ENCODE peak calls at places on chromosomes 1 and 21, in ten cellular contexts. One of them, this sample, is unnamed.

GRCh38 chr1:211469938-211470529 is 21.9 kb downstream of the RD3 start:
- DNase-seq in HCT116: peak; percentile 72
- DNase-seq in suprapubic skin: peak; percentile 88
- DNase-seq in breast epithelium: peak; percentile 84
- DNase-seq in stomach: peak; percentile 93
- DNase-seq in Panc1: peak; percentile 50
- DNase-seq in endothelial cell of umbilical vein: peak; percentile 80
- DNase-seq in sigmoid colon: peak; percentile 89
- DNase-seq in GM23338: peak; percentile 94
- DNase-seq in GM12878: no peak
- DNase-seq in this sample: peak; percentile 87

GRCh38 chr1:14578156-14578555 is 20.3 kb upstream of the KAZN start:
- DNase-seq in HCT116: no peak
- DNase-seq in suprapubic skin: no peak
- DNase-seq in breast epithelium: no peak
- DNase-seq in stomach: no peak
- DNase-seq in Panc1: no peak
- DNase-seq in endothelial cell of umbilical vein: no peak
- DNase-seq in sigmoid colon: no peak
- DNase-seq in GM23338: no peak
- DNase-seq in GM12878: no peak
- DNase-seq in this sample: no peak

GRCh38 chr1:165056914-165057313 is 299.6 kb downstream of the LMX1A start:
- DNase-seq in HCT116: no peak
- DNase-seq in suprapubic skin: no peak
- DNase-seq in breast epithelium: no peak
- DNase-seq in stomach: no peak
- DNase-seq in Panc1: no peak
- DNase-seq in endothelial cell of umbilical vein: no peak
- DNase-seq in sigmoid colon: no peak
- DNase-seq in GM23338: no peak
- DNase-seq in GM12878: no peak
- DNase-seq in this sample: no peak

GRCh38 chr1:170664283-170664827 is 424 bp downstream of the PRRX1 start:
- DNase-seq in HCT116: no peak
- DNase-seq in suprapubic skin: no peak
- DNase-seq in breast epithelium: no peak
- DNase-seq in stomach: no peak
- DNase-seq in Panc1: no peak
- DNase-seq in endothelial cell of umbilical vein: peak; percentile 23
- DNase-seq in sigmoid colon: peak; percentile 66
- DNase-seq in GM23338: peak; percentile 33
- DNase-seq in GM12878: no peak
- DNase-seq in this sample: no peak

GRCh38 chr1:246164764-246165163 is 342.3 kb downstream of the SMYD3 start:
- DNase-seq in HCT116: no peak
- DNase-seq in suprapubic skin: no peak
- DNase-seq in breast epithelium: no peak
- DNase-seq in stomach: no peak
- DNase-seq in Panc1: no peak
- DNase-seq in endothelial cell of umbilical vein: no peak
- DNase-seq in sigmoid colon: no peak
- DNase-seq in GM23338: no peak
- DNase-seq in GM12878: no peak
- DNase-seq in this sample: no peak

GRCh38 chr1:52727956-52728656 is 1.9 kb downstream of the ZYG11B start:
- DNase-seq in HCT116: no peak
- DNase-seq in suprapubic skin: no peak
- DNase-seq in breast epithelium: no peak
- DNase-seq in stomach: no peak
- DNase-seq in Panc1: no peak
- DNase-seq in endothelial cell of umbilical vein: no peak
- DNase-seq in sigmoid colon: no peak
- DNase-seq in GM23338: no peak
- DNase-seq in GM12878: no peak
- DNase-seq in this sample: no peak

GRCh38 chr1:179586107-179586823 is 5.4 kb upstream of the TDRD5 start:
- DNase-seq in HCT116: no peak
- DNase-seq in suprapubic skin: no peak
- DNase-seq in breast epithelium: peak; percentile 59
- DNase-seq in stomach: peak; percentile 85
- DNase-seq in Panc1: no peak
- DNase-seq in endothelial cell of umbilical vein: peak; percentile 32
- DNase-seq in sigmoid colon: peak; percentile 70
- DNase-seq in GM23338: peak; percentile 78
- DNase-seq in GM12878: no peak
- DNase-seq in this sample: peak; percentile 55

GRCh38 chr1:38111589-38111988 is 65.0 kb upstream of the POU3F1 start:
- DNase-seq in HCT116: no peak
- DNase-seq in suprapubic skin: no peak
- DNase-seq in breast epithelium: no peak
- DNase-seq in stomach: no peak
- DNase-seq in Panc1: no peak
- DNase-seq in endothelial cell of umbilical vein: no peak
- DNase-seq in sigmoid colon: no peak
- DNase-seq in GM23338: no peak
- DNase-seq in GM12878: no peak
- DNase-seq in this sample: no peak

GRCh38 chr1:210092366-210092765 is 140.2 kb upstream of the SERTAD4 start:
- DNase-seq in HCT116: no peak
- DNase-seq in suprapubic skin: no peak
- DNase-seq in breast epithelium: no peak
- DNase-seq in stomach: no peak
- DNase-seq in Panc1: no peak
- DNase-seq in endothelial cell of umbilical vein: no peak
- DNase-seq in sigmoid colon: no peak
- DNase-seq in GM23338: no peak
- DNase-seq in GM12878: no peak
- DNase-seq in this sample: no peak

GRCh38 chr1:156492013-156492590 is 8.5 kb downstream of the MEF2D start:
- DNase-seq in HCT116: no peak
- DNase-seq in suprapubic skin: no peak
- DNase-seq in breast epithelium: no peak
- DNase-seq in stomach: no peak
- DNase-seq in Panc1: no peak
- DNase-seq in endothelial cell of umbilical vein: no peak
- DNase-seq in sigmoid colon: no peak
- DNase-seq in GM23338: no peak
- DNase-seq in GM12878: no peak
- DNase-seq in this sample: no peak

GRCh38 chr1:201190624-201191051 is at the start of gene IGFN1:
- DNase-seq in HCT116: no peak
- DNase-seq in suprapubic skin: no peak
- DNase-seq in breast epithelium: no peak
- DNase-seq in stomach: no peak
- DNase-seq in Panc1: no peak
- DNase-seq in endothelial cell of umbilical vein: no peak
- DNase-seq in sigmoid colon: no peak
- DNase-seq in GM23338: peak; percentile 47
- DNase-seq in GM12878: no peak
- DNase-seq in this sample: no peak

GRCh38 chr1:247111636-247112478 is 7.7 kb upstream of the ZNF669 start:
- DNase-seq in HCT116: no peak
- DNase-seq in suprapubic skin: no peak
- DNase-seq in breast epithelium: no peak
- DNase-seq in stomach: peak; percentile 73
- DNase-seq in Panc1: no peak
- DNase-seq in endothelial cell of umbilical vein: peak; percentile 22
- DNase-seq in sigmoid colon: peak; percentile 87
- DNase-seq in GM23338: peak; percentile 67
- DNase-seq in GM12878: no peak
- DNase-seq in this sample: peak; percentile 26

GRCh38 chr1:63326473-63327380 is 4.4 kb downstream of the FOXD3 start:
- DNase-seq in HCT116: no peak
- DNase-seq in suprapubic skin: no peak
- DNase-seq in breast epithelium: no peak
- DNase-seq in stomach: no peak
- DNase-seq in Panc1: no peak
- DNase-seq in endothelial cell of umbilical vein: peak; percentile 35
- DNase-seq in sigmoid colon: no peak
- DNase-seq in GM23338: peak; percentile 65
- DNase-seq in GM12878: no peak
- DNase-seq in this sample: no peak

GRCh38 chr1:173430707-173431662 is 46.1 kb upstream of the PRDX6 start:
- DNase-seq in HCT116: peak; percentile 84
- DNase-seq in suprapubic skin: peak; percentile 93
- DNase-seq in breast epithelium: peak; percentile 75
- DNase-seq in stomach: peak; percentile 95
- DNase-seq in Panc1: peak; percentile 72
- DNase-seq in endothelial cell of umbilical vein: peak; percentile 90
- DNase-seq in sigmoid colon: peak; percentile 93
- DNase-seq in GM23338: peak; percentile 98
- DNase-seq in GM12878: no peak
- DNase-seq in this sample: peak; percentile 91

GRCh38 chr1:223712856-223713494 is 636 bp downstream of the CAPN2 start:
- DNase-seq in HCT116: no peak
- DNase-seq in suprapubic skin: no peak
- DNase-seq in breast epithelium: peak; percentile 39
- DNase-seq in stomach: no peak
- DNase-seq in Panc1: no peak
- DNase-seq in endothelial cell of umbilical vein: peak; percentile 25
- DNase-seq in sigmoid colon: peak; percentile 74
- DNase-seq in GM23338: no peak
- DNase-seq in GM12878: no peak
- DNase-seq in this sample: no peak
- H3K4me1 ChIP-seq in HCT116: peaks cover 87% of the 10 kb centered on the region
- H3K4me1 ChIP-seq in suprapubic skin: peaks cover 60% of the 10 kb centered on the region
- H3K4me1 ChIP-seq in breast epithelium: no peaks in the 10 kb centered on the region
- H3K4me1 ChIP-seq in stomach: peaks cover 59% of the 10 kb centered on the region
- H3K4me1 ChIP-seq in Panc1: peaks cover 62% of the 10 kb centered on the region
- H3K4me1 ChIP-seq in endothelial cell of umbilical vein: peaks cover 66% of the 10 kb centered on the region
- H3K4me1 ChIP-seq in sigmoid colon: peaks cover 43% of the 10 kb centered on the region
- H3K4me1 ChIP-seq in GM23338: peaks cover 21% of the 10 kb centered on the region
- H3K4me1 ChIP-seq in GM12878: peaks cover 32% of the 10 kb centered on the region
- H3K4me1 ChIP-seq in this sample: peaks cover 5% of the 10 kb centered on the region

GRCh38 chr1:225631041-225631663 is 21.8 kb downstream of the ENAH start:
- DNase-seq in HCT116: no peak
- DNase-seq in suprapubic skin: no peak
- DNase-seq in breast epithelium: no peak
- DNase-seq in stomach: no peak
- DNase-seq in Panc1: no peak
- DNase-seq in endothelial cell of umbilical vein: no peak
- DNase-seq in sigmoid colon: no peak
- DNase-seq in GM23338: no peak
- DNase-seq in GM12878: no peak
- DNase-seq in this sample: no peak

GRCh38 chr1:225627304-225627947 is 25.5 kb downstream of the ENAH start:
- DNase-seq in HCT116: no peak
- DNase-seq in suprapubic skin: no peak
- DNase-seq in breast epithelium: no peak
- DNase-seq in stomach: peak; percentile 52
- DNase-seq in Panc1: no peak
- DNase-seq in endothelial cell of umbilical vein: peak; percentile 26
- DNase-seq in sigmoid colon: no peak
- DNase-seq in GM23338: no peak
- DNase-seq in GM12878: no peak
- DNase-seq in this sample: no peak

GRCh38 chr1:225626698-225627097 is 26.2 kb downstream of the ENAH start:
- DNase-seq in HCT116: no peak
- DNase-seq in suprapubic skin: no peak
- DNase-seq in breast epithelium: no peak
- DNase-seq in stomach: no peak
- DNase-seq in Panc1: peak; percentile 84
- DNase-seq in endothelial cell of umbilical vein: no peak
- DNase-seq in sigmoid colon: no peak
- DNase-seq in GM23338: no peak
- DNase-seq in GM12878: no peak
- DNase-seq in this sample: no peak

GRCh38 chr1:225629483-225629882 is 23.4 kb downstream of the ENAH start:
- DNase-seq in HCT116: no peak
- DNase-seq in suprapubic skin: no peak
- DNase-seq in breast epithelium: no peak
- DNase-seq in stomach: no peak
- DNase-seq in Panc1: no peak
- DNase-seq in endothelial cell of umbilical vein: no peak
- DNase-seq in sigmoid colon: no peak
- DNase-seq in GM23338: no peak
- DNase-seq in GM12878: no peak
- DNase-seq in this sample: no peak
- TF ChIP-seq POLR2AphosphoS5 in HCT116: no peak
- TF ChIP-seq POLR2AphosphoS5 in suprapubic skin: no peak
- TF ChIP-seq POLR2AphosphoS5 in breast epithelium: no peak
- TF ChIP-seq POLR2AphosphoS5 in stomach: no peak
- TF ChIP-seq POLR2AphosphoS5 in Panc1: no peak
- TF ChIP-seq POLR2AphosphoS5 in endothelial cell of umbilical vein: no peak
- TF ChIP-seq POLR2AphosphoS5 in sigmoid colon: no peak
- TF ChIP-seq POLR2AphosphoS5 in GM23338: no peak
- TF ChIP-seq POLR2AphosphoS5 in GM12878: no peak
- TF ChIP-seq POLR2AphosphoS5 in this sample: no peak

GRCh38 chr21:31711326-31711725 is 20.6 kb downstream of the SCAF4 start:
- DNase-seq in HCT116: no peak
- DNase-seq in suprapubic skin: no peak
- DNase-seq in breast epithelium: no peak
- DNase-seq in stomach: no peak
- DNase-seq in Panc1: no peak
- DNase-seq in endothelial cell of umbilical vein: no peak
- DNase-seq in sigmoid colon: no peak
- DNase-seq in GM23338: no peak
- DNase-seq in GM12878: no peak
- DNase-seq in this sample: no peak
- H3K4me1 ChIP-seq in HCT116: peaks cover 12% of the 10 kb centered on the region
- H3K4me1 ChIP-seq in suprapubic skin: peaks cover 56% of the 10 kb centered on the region
- H3K4me1 ChIP-seq in breast epithelium: no peaks in the 10 kb centered on the region
- H3K4me1 ChIP-seq in stomach: peaks cover 11% of the 10 kb centered on the region
- H3K4me1 ChIP-seq in Panc1: peaks cover 16% of the 10 kb centered on the region
- H3K4me1 ChIP-seq in endothelial cell of umbilical vein: peaks cover 4% of the 10 kb centered on the region
- H3K4me1 ChIP-seq in sigmoid colon: peaks cover 63% of the 10 kb centered on the region
- H3K4me1 ChIP-seq in GM23338: peaks cover 49% of the 10 kb centered on the region
- H3K4me1 ChIP-seq in GM12878: peaks cover 2% of the 10 kb centered on the region
- H3K4me1 ChIP-seq in this sample: no peaks in the 10 kb centered on the region

DNA sequence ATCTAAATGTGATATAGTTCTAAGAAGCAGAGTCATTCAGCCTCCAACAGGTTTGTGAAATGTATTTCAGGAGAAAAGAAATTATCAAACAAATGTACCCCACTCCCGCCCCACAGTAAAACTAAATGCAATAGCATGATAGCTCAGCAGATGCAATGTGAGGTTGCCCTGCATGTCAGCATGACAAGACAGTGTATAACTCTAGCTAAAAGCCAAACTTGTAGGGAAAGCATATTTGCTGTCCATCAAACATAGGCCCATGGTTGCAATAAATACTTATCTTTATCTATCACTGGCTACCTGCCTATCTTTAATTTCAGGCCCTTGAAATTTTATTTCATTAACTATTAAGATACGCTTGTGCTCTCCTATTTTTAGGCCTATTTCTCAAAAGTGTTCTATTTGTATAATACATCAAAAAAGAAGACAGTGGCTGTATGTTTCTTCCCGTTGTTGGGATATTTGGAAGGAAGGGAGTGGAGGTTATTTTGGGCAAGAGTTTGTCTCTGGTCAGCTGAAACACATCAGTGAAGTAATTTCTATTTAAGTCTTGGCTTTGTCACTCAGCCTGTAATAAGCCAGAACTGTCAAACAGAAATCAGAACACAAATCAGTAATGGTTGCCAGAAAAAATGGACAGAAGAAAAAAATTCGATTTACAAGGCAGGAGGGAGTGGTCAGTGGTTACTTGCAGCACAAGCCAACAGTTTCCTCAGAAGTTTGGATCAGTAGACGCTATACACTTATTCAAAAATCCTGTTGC is 307.5 kb upstream of the ADGRL2 start:
- DNase-seq in HCT116: no peak
- DNase-seq in suprapubic skin: no peak
- DNase-seq in breast epithelium: no peak
- DNase-seq in stomach: no peak
- DNase-seq in Panc1: no peak
- DNase-seq in endothelial cell of umbilical vein: no peak
- DNase-seq in sigmoid colon: no peak
- DNase-seq in GM23338: no peak
- DNase-seq in GM12878: no peak
- DNase-seq in this sample: no peak
- TF ChIP-seq POLR2AphosphoS5 in HCT116: no peak
- TF ChIP-seq POLR2AphosphoS5 in suprapubic skin: no peak
- TF ChIP-seq POLR2AphosphoS5 in breast epithelium: no peak
- TF ChIP-seq POLR2AphosphoS5 in stomach: no peak
- TF ChIP-seq POLR2AphosphoS5 in Panc1: no peak
- TF ChIP-seq POLR2AphosphoS5 in endothelial cell of umbilical vein: no peak
- TF ChIP-seq POLR2AphosphoS5 in sigmoid colon: no peak
- TF ChIP-seq POLR2AphosphoS5 in GM23338: no peak
- TF ChIP-seq POLR2AphosphoS5 in GM12878: no peak
- TF ChIP-seq POLR2AphosphoS5 in this sample: no peak